ENCODE peak calls at places on chromosome 18, in six cellular contexts. O is H1, W is GM23338, S is HepG2, A is GM12878, Q is K562. P is an unnamed sample.

GRCh38 chr18:67805261-67805660 is 288.7 kb upstream of the DSEL start:
- DNase-seq in Q (no peak), O (no peak), S (no peak), W (peak), A (no peak), P (no peak)

GRCh38 chr18:42157420-42157819 is 202.4 kb downstream of the PIK3C3 start:
- DNase-seq in Q (no peak), W (no peak), S (no peak), A (no peak), O (no peak), P (no peak)

GRCh38 chr18:23134780-23135678 is at the start of gene CABLES1:
- DNase-seq in O (peak), A (no peak), W (peak), S (peak), Q (no peak), P (peak)

GRCh38 chr18:74108460-74108859 is 39.2 kb downstream of the FBXO15 start:
- DNase-seq in A (no peak), W (no peak), S (no peak), Q (no peak), O (no peak), P (no peak)

GRCh38 chr18:5628512-5629255 is 84.9 kb upstream of the EPB41L3 start:
- DNase-seq in A (no peak), Q (no peak), O (peak), W (peak), S (no peak), P (peak)

GRCh38 chr18:36568487-36568886 is 260.3 kb downstream of the TPGS2 start:
- DNase-seq in W (no peak), O (no peak), Q (no peak), A (peak), S (no peak), P (no peak)

GRCh38 chr18:7577706-7578105 is 10.6 kb downstream of the PTPRM start:
- DNase-seq in S (peak), O (peak), A (no peak), Q (no peak), W (peak), P (peak)

GRCh38 chr18:63099848-63100625 is 219.5 kb downstream of the BCL2 start:
- DNase-seq in O (no peak), S (no peak), W (no peak), A (peak), Q (no peak), P (no peak)

GRCh38 chr18:56756971-56757370 is 105.8 kb downstream of the WDR7 start:
- DNase-seq in O (no peak), A (no peak), W (no peak), Q (no peak), S (no peak), P (no peak)

GRCh38 chr18:79424880-79425572 is 29.3 kb downstream of the NFATC1 start:
- DNase-seq in W (no peak), S (no peak), O (no peak), A (no peak), Q (no peak), P (no peak)

GRCh38 chr18:44594779-44595467 is 85.8 kb upstream of the SETBP1 start:
- DNase-seq in S (no peak), Q (no peak), A (no peak), O (no peak), W (peak), P (no peak)

DNA sequence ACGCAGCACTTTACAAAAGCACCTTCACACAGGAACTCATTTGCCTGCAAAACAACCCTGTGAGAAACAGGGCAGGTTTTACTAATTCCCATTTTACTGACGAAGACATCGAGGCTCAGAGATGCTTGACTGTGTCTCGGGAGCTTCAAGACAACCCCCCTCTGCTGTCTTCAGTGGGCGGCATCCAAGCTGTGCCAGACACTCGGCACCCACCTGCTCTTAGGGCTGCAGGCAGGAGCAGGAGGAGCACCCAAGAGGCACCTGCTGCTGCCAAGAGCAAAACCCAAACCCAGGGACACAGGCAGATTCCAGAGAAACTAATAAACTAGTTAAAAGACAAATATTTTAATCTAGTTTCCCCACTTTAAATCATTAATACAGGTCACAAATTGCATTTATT is 67.9 kb downstream of the PPP4R1 start:
- DNase-seq in Q (no peak), S (no peak), A (no peak), O (no peak), W (no peak), P (no peak)
- TF ChIP-seq CREB1 in Q (no peak), S (no peak), A (no peak), O (no peak), W (no peak), P (no peak)

GRCh38 chr18:58216071-58216471 is 172.0 kb downstream of the NEDD4L start:
- DNase-seq in Q (peak), O (no peak), A (no peak), W (peak), S (no peak), P (peak)
- TF ChIP-seq CREB1 in Q (no peak), O (no peak), A (no peak), W (no peak), S (no peak), P (no peak)

DNA sequence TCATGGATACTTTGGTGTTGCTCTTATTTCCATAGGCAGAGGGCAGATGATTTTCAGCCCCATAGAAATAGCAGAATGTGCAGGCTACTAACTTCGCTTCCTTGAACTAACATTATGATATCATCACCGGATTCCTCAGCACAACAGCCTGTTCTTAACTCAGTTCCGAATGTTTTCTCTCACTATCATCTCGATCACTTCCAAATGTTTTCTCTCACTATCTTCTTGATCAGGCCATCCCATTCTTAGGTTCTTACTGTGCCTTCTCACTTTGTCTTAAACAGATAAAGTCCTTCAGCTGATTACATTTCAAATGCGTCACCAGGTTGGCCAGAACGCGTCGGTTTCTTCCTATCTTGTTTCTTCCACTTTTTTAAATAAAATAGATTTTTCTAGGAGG is 11.4 kb upstream of the MBD2 start:
- DNase-seq in A (no peak), S (no peak), W (no peak), O (no peak), Q (peak), P (no peak)
- TF ChIP-seq CREB1 in A (no peak), S (no peak), W (no peak), O (no peak), Q (no peak), P (no peak)

GRCh38 chr18:47172476-47172875 is 3.7 kb downstream of the IER3IP1 start:
- DNase-seq in O (no peak), Q (no peak), A (no peak), W (no peak), S (no peak), P (no peak)

GRCh38 chr18:47180765-47181164 is 4.6 kb upstream of the IER3IP1 start:
- DNase-seq in S (no peak), A (no peak), O (no peak), W (no peak), Q (no peak), P (no peak)

GRCh38 chr18:47175895-47176575 is at the start of gene IER3IP1:
- DNase-seq in O (peak), Q (peak), S (peak), W (peak), A (peak), P (peak)

GRCh38 chr18:47174545-47175116 is 1.5 kb downstream of the IER3IP1 start:
- DNase-seq in S (no peak), W (peak), Q (no peak), A (no peak), O (no peak), P (no peak)

GRCh38 chr18:47175283-47175894 is 775 bp downstream of the IER3IP1 start:
- DNase-seq in Q (no peak), A (no peak), W (peak), S (no peak), O (no peak), P (no peak)
- TF ChIP-seq CREB1 in Q (no peak), A (no peak), W (no peak), S (no peak), O (no peak), P (no peak)

GRCh38 chr18:76522104-76522503 is 27.1 kb upstream of the ZNF516 start:
- DNase-seq in S (no peak), O (no peak), A (no peak), Q (no peak), W (peak), P (peak)
- TF ChIP-seq CREB1 in S (no peak), O (no peak), A (no peak), Q (no peak), W (no peak), P (no peak)

P was measured in WTC11.